ENCODE peak calls at places on chromosomes 7 and 10, in four cellular contexts. N is K562, Z is GM12878, Q is HepG2. X is an unnamed sample.

GRCh38 chr10:57314046-57314445 is 953.0 kb upstream of the ZWINT start:
- DNase-seq in N (no peak), Q (no peak), Z (no peak), X (no peak)

GRCh38 chr10:5888843-5889623 is 660 bp downstream of the ANKRD16 start:
- DNase-seq in N (peak; percentile 39), Z (no peak), Q (peak; percentile 25), X (peak; percentile 60)

GRCh38 chr10:116324951-116325635 is 845 bp downstream of the CCDC172 start:
- DNase-seq in N (no peak), Z (no peak), Q (no peak), X (peak; percentile 26)

GRCh38 chr10:91756286-91756685 is 41.9 kb upstream of the TNKS2 start:
- DNase-seq in Z (no peak), N (no peak), Q (no peak), X (no peak)

GRCh38 chr7:92835140-92835850 is 1.1 kb downstream of the CDK6 start:
- DNase-seq in Q (peak; percentile 87), Z (no peak), N (peak; percentile 68), X (peak; percentile 76)

GRCh38 chr7:38781991-38782390 is 127.0 kb downstream of the VPS41 start:
- DNase-seq in Q (no peak), Z (no peak), N (no peak), X (no peak)

GRCh38 chr7:20409961-20410360 is 79.3 kb downstream of the ITGB8 start:
- DNase-seq in Z (no peak), Q (no peak), N (no peak), X (no peak)

GRCh38 chr10:7659560-7659959 is 7.2 kb downstream of the ITIH5 start:
- DNase-seq in N (no peak), Z (no peak), Q (no peak), X (no peak)

GRCh38 chr10:16646474-16647059 is 124.9 kb upstream of the C1QL3 start:
- DNase-seq in Q (no peak), N (no peak), Z (peak; percentile 9), X (no peak)

GRCh38 chr7:26500749-26501352 is 209.2 kb downstream of the SNX10 start:
- DNase-seq in N (no peak), Q (peak; percentile 22), Z (no peak), X (no peak)

GRCh38 chr7:108525985-108526767 is at the start of gene PNPLA8:
- DNase-seq in N (peak; percentile 96), Q (peak; percentile 98), Z (peak; percentile 98), X (peak; percentile 100)

DNA sequence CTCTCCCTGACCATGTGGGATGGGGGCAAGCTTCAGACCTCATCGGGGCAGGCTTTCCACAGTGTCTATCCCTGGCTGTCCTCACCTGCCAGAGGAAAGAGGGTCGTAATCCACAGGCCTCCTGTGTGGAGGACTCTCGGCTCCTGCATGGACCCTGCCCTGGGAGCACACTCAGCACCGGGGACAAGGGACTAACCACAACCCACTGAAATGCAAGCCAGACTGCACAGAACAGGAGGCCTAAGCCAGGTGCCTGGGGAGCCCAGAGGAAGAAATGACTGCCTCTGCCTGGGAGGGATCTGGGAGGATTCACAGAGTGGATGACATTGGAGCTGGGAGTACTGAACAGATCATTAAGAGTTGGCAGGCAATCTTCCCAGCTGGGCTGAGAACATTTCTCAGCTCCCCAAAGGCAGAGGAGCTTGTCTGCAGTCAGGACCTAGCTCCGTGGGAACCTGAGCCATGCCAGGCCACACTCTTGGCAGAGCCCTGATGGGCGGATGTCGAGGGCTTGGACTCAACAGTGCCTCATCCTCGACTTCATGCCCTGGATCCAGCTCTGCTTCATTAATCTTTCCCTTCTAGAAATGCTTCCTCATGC is 213.4 kb downstream of the USP6NL start:
- DNase-seq in Q (no peak), N (no peak), Z (no peak), X (no peak)
- TF ChIP-seq NR2C2 in Q (no peak), N (no peak), Z (no peak), X (no peak)

GRCh38 chr10:3761111-3761686 is 23.8 kb downstream of the KLF6 start:
- DNase-seq in Z (peak; percentile 76), Q (no peak), N (no peak), X (no peak)
- TF ChIP-seq NR2C2 in Z (no peak), Q (no peak), N (no peak), X (no peak)

GRCh38 chr10:122018951-122019413 is 30.0 kb downstream of the TACC2 start:
- DNase-seq in Z (no peak), Q (no peak), N (no peak), X (no peak)
- TF ChIP-seq NR2C2 in Z (no peak), Q (no peak), N (no peak), X (no peak)

DNA sequence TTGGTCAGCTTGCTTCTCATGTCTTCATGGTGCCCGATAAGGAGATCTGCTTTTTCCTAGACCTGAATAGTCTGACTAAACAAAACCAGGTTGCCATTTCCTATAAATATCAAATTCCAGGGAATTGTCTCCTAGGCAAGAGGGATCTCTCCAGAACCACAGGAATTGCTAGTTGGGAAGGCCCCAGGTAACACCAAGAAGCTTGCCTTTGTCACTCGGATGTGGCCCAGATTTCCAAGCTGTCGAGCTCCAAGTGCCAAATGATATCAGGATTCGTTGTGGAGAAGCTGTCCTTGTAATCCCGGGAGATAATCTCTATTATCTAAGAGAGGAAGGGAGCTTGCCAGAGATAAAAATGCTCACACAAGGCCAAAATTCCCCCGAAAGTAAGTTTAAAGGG is 1288.5 kb upstream of the AUTS2 start:
- DNase-seq in N (no peak), Q (no peak), Z (no peak), X (no peak)
- TF ChIP-seq NR2C2 in N (no peak), Q (no peak), Z (no peak), X (no peak)

GRCh38 chr10:93465806-93466675 is 16.1 kb downstream of the MYOF start:
- DNase-seq in N (no peak), Q (peak; percentile 18), Z (no peak), X (no peak)
- TF ChIP-seq NR2C2 in N (no peak), Q (no peak), Z (no peak), X (no peak)

GRCh38 chr7:22864301-22864700 is 41.7 kb upstream of the TOMM7 start:
- DNase-seq in Q (no peak), Z (no peak), N (no peak), X (no peak)
- TF ChIP-seq NR2C2 in Q (no peak), Z (no peak), N (no peak), X (no peak)

GRCh38 chr7:74606101-74606908 is 51.2 kb upstream of the GTF2I start:
- DNase-seq in Q (no peak), N (peak; percentile 45), Z (no peak), X (peak; percentile 55)
- TF ChIP-seq NR2C2 in Q (no peak), N (no peak), Z (no peak), X (no peak)

X was measured in WTC11.